ENCODE peak calls at places on chromosome 15, in four cellular contexts. One of them, this sample, is unnamed.

GRCh38 chr15:69224383-69224782 is 63.9 kb downstream of the GLCE start:
- DNase-seq in psoas muscle: no peak
- DNase-seq in PC-9: peak
- DNase-seq in left ventricle myocardium inferior: no peak
- DNase-seq in this sample: no peak

GRCh38 chr15:63015618-63016017 is 26.9 kb upstream of the TPM1 start:
- DNase-seq in psoas muscle: peak
- DNase-seq in PC-9: peak
- DNase-seq in left ventricle myocardium inferior: no peak
- DNase-seq in this sample: peak

GRCh38 chr15:51093865-51094605 is 671 bp downstream of the TNFAIP8L3 start:
- DNase-seq in psoas muscle: peak
- DNase-seq in PC-9: no peak
- DNase-seq in left ventricle myocardium inferior: peak
- DNase-seq in this sample: peak

GRCh38 chr15:31457161-31457560 is 130.5 kb downstream of the KLF13 start:
- DNase-seq in psoas muscle: no peak
- DNase-seq in PC-9: no peak
- DNase-seq in left ventricle myocardium inferior: no peak
- DNase-seq in this sample: no peak

GRCh38 chr15:42033214-42033873 is 12.5 kb upstream of the PLA2G4E start:
- DNase-seq in psoas muscle: no peak
- DNase-seq in PC-9: peak
- DNase-seq in left ventricle myocardium inferior: no peak
- DNase-seq in this sample: no peak

GRCh38 chr15:71782447-71783165 is 27.7 kb upstream of the NR2E3 start:
- DNase-seq in psoas muscle: no peak
- DNase-seq in PC-9: no peak
- DNase-seq in left ventricle myocardium inferior: no peak
- DNase-seq in this sample: no peak

GRCh38 chr15:23472678-23473077 is 25.6 kb upstream of the GOLGA6L2 start:
- DNase-seq in psoas muscle: no peak
- DNase-seq in PC-9: no peak
- DNase-seq in left ventricle myocardium inferior: no peak
- DNase-seq in this sample: no peak

GRCh38 chr15:28105224-28105791 is 6.2 kb upstream of the OCA2 start:
- DNase-seq in psoas muscle: no peak
- DNase-seq in PC-9: no peak
- DNase-seq in left ventricle myocardium inferior: no peak
- DNase-seq in this sample: no peak

GRCh38 chr15:68658641-68659358 is 80.0 kb downstream of the CORO2B start:
- DNase-seq in psoas muscle: no peak
- DNase-seq in PC-9: no peak
- DNase-seq in left ventricle myocardium inferior: no peak
- DNase-seq in this sample: no peak

GRCh38 chr15:83208357-83208661 is 686 bp upstream of the HDGFL3 start:
- DNase-seq in psoas muscle: no peak
- DNase-seq in PC-9: no peak
- DNase-seq in left ventricle myocardium inferior: no peak
- DNase-seq in this sample: no peak

GRCh38 chr15:56293495-56294292 is 50.0 kb upstream of the RFX7 start:
- DNase-seq in psoas muscle: no peak
- DNase-seq in PC-9: no peak
- DNase-seq in left ventricle myocardium inferior: no peak
- DNase-seq in this sample: no peak

GRCh38 chr15:67715166-67715565 is 110.1 kb upstream of the SKOR1 start:
- DNase-seq in psoas muscle: no peak
- DNase-seq in PC-9: no peak
- DNase-seq in left ventricle myocardium inferior: no peak
- DNase-seq in this sample: no peak

GRCh38 chr15:73375755-73376305 is 7.1 kb upstream of the HCN4 start:
- DNase-seq in psoas muscle: no peak
- DNase-seq in PC-9: no peak
- DNase-seq in left ventricle myocardium inferior: peak
- DNase-seq in this sample: no peak

GRCh38 chr15:44087578-44088190 is 107.4 kb downstream of the FRMD5 start:
- DNase-seq in psoas muscle: no peak
- DNase-seq in PC-9: peak
- DNase-seq in left ventricle myocardium inferior: no peak
- DNase-seq in this sample: no peak

GRCh38 chr15:64216722-64217428 is 54.1 kb upstream of the PPIB start:
- DNase-seq in psoas muscle: no peak
- DNase-seq in PC-9: no peak
- DNase-seq in left ventricle myocardium inferior: peak
- DNase-seq in this sample: no peak

GRCh38 chr15:61099030-61099800 is 129.9 kb downstream of the RORA start:
- DNase-seq in psoas muscle: no peak
- DNase-seq in PC-9: no peak
- DNase-seq in left ventricle myocardium inferior: no peak
- DNase-seq in this sample: no peak

GRCh38 chr15:34810455-34811146 is 15.3 kb upstream of the ACTC1 start:
- DNase-seq in psoas muscle: peak
- DNase-seq in PC-9: peak
- DNase-seq in left ventricle myocardium inferior: no peak
- DNase-seq in this sample: no peak
- H3K27ac ChIP-seq in psoas muscle: peak
- H3K27ac ChIP-seq in PC-9: peak
- H3K27ac ChIP-seq in left ventricle myocardium inferior: no peak
- H3K27ac ChIP-seq in this sample: peak

DNA sequence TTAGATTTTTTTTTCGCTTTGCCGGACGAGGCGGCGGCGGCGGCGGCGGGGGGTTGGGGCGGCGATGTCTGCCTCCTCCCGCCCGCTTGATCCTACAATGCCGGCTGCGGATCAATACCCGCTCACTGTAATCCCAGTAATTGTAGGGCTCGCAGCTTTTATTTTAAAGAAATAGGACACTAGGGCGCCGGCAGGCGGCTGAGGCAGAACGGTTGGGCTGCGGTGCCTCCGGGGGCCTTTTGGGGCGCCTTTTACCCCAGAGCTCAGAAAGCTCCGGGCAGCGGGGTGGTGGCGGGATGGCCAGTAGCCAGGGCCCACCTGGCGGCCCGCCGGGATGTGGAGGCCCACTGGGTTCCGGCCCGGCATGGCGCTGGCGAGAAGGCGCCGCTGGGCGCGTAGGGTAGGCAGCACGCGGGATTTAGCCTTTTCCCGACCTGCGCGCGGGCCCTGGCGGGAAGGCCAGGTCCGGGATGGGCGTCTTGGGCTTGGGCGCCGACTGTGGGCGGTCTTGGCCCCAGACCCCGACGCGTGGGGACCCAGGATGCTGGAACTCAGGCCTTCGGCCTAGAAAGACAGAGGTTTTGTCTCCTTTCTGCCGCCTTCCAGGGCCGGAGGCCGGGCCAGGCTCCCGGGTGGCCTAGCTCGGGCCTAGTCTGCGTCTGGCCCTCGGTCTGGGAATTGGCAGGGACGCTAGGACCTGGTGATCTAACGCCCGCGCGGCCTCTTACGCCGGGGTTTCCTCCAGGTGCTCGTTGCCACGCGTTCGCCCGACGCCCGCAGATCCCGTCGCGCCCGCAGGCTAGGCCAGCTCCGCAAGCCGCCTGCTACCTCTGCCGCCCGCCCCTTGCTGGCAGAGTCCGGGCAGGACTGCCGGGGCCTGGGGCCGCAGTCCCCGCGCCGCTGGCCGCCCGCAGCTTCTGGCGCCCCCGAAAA is 15.5 kb upstream of the ONECUT1 start:
- DNase-seq in psoas muscle: no peak
- DNase-seq in PC-9: no peak
- DNase-seq in left ventricle myocardium inferior: no peak
- DNase-seq in this sample: no peak
- TF ChIP-seq CTCF in psoas muscle: no peak
- TF ChIP-seq CTCF in PC-9: no peak
- TF ChIP-seq CTCF in left ventricle myocardium inferior: no peak
- TF ChIP-seq CTCF in this sample: no peak

DNA sequence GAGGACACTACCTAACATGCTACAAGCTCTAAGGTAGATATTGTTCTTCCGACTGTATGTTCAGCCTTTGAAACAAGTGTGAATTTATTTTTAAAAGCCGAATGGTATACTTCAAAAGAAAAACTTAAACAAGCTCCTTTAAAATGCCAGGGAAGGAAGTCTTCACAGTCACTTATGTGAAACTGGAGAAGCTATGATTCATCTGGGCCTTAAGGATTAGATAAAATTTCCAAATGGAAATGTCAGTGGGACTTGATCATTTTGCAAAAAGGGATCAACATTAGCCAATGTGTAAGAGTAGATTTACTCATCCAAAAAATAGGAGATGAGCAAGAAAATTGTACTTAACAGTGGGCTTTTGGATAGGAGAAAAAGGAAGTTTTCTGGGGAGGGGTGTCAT is 225.6 kb downstream of the MEX3B start:
- DNase-seq in psoas muscle: no peak
- DNase-seq in PC-9: no peak
- DNase-seq in left ventricle myocardium inferior: no peak
- DNase-seq in this sample: no peak
- H3K4me3 ChIP-seq in psoas muscle: no peak
- H3K4me3 ChIP-seq in PC-9: no peak
- H3K4me3 ChIP-seq in left ventricle myocardium inferior: no peak
- H3K4me3 ChIP-seq in this sample: no peak

GRCh38 chr15:90952901-90953677 is 1.6 kb upstream of the RCCD1 start:
- DNase-seq in psoas muscle: no peak
- DNase-seq in PC-9: no peak
- DNase-seq in left ventricle myocardium inferior: no peak
- DNase-seq in this sample: no peak

GRCh38 chr15:90955911-90956310 is 1.2 kb downstream of the RCCD1 start:
- DNase-seq in psoas muscle: no peak
- DNase-seq in PC-9: no peak
- DNase-seq in left ventricle myocardium inferior: no peak
- DNase-seq in this sample: no peak

GRCh38 chr15:90954712-90955671 is at the start of gene RCCD1:
- DNase-seq in psoas muscle: peak
- DNase-seq in PC-9: peak
- DNase-seq in left ventricle myocardium inferior: peak
- DNase-seq in this sample: peak

GRCh38 chr15:90956551-90957104 is 1.9 kb downstream of the RCCD1 start:
- DNase-seq in psoas muscle: peak
- DNase-seq in PC-9: no peak
- DNase-seq in left ventricle myocardium inferior: peak
- DNase-seq in this sample: peak

GRCh38 chr15:90953947-90954711 is 555 bp upstream of the RCCD1 start:
- DNase-seq in psoas muscle: no peak
- DNase-seq in PC-9: no peak
- DNase-seq in left ventricle myocardium inferior: no peak
- DNase-seq in this sample: no peak
- H3K27ac ChIP-seq in psoas muscle: peak
- H3K27ac ChIP-seq in PC-9: no peak
- H3K27ac ChIP-seq in left ventricle myocardium inferior: peak
- H3K27ac ChIP-seq in this sample: peak

DNA sequence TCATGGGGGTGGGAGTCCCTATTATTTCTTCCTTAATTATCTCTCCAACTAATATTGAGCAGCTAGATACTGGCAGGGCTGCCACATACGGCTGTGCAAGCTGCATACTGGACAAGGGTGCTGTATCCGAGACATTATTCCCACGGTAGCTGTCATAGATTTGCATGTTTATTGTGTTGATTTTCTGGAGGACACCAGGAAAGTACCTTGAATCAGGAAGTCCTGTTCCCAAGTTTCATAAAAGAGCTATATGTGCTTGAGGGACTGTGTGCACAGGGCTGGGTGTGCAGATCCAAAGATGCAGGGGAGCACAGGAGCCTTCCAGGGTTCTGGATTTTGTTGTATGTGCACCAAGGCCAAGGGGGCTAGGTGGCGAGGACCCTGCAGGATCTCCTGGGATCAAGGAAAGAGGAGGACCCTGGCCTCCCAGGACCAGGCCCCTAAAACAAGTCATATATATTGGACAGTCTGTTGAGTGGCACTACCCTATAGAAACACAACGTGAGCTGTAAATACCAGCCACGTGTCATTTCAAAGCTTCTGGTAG is 119.2 kb upstream of the ALDH1A3 start:
- DNase-seq in psoas muscle: no peak
- DNase-seq in PC-9: no peak
- DNase-seq in left ventricle myocardium inferior: no peak
- DNase-seq in this sample: no peak
- TF ChIP-seq CTCF in psoas muscle: no peak
- TF ChIP-seq CTCF in PC-9: no peak
- TF ChIP-seq CTCF in left ventricle myocardium inferior: no peak
- TF ChIP-seq CTCF in this sample: no peak

GRCh38 chr15:89999676-90000174 is 1.4 kb upstream of the ZNF710 start:
- DNase-seq in psoas muscle: peak
- DNase-seq in PC-9: no peak
- DNase-seq in left ventricle myocardium inferior: no peak
- DNase-seq in this sample: no peak
- H3K4me3 ChIP-seq in psoas muscle: peak
- H3K4me3 ChIP-seq in PC-9: no peak
- H3K4me3 ChIP-seq in left ventricle myocardium inferior: peak
- H3K4me3 ChIP-seq in this sample: peak